ENCODE peak calls at places on chromosomes 5 and 9, in six cellular contexts. Q is SK-N-SH, W is NT2/D1, X is K562, N is H1, O is GM12878. I is an unnamed sample.

GRCh38 chr5:33230467-33231078 is 210.2 kb upstream of the TARS1 start:
- DNase-seq in Q (no peak), W (no peak), X (no peak), N (no peak), O (no peak), I (no peak)

GRCh38 chr5:998975-999501 is 9.6 kb upstream of the NKD2 start:
- DNase-seq in Q (no peak), W (no peak), X (no peak), N (no peak), O (no peak), I (no peak)

GRCh38 chr5:128083811-128084227 is 253 bp downstream of the SLC12A2 start:
- DNase-seq in Q (peak; percentile 87), W (no peak), X (no peak), N (peak; percentile 81), O (no peak), I (no peak)

GRCh38 chr5:61200582-61201155 is 38.4 kb upstream of the SMIM15 start:
- DNase-seq in Q (no peak), W (no peak), X (no peak), N (no peak), O (peak; percentile 51), I (no peak)

GRCh38 chr5:96194597-96194996 is 232.9 kb upstream of the ELL2 start:
- DNase-seq in Q (no peak), W (no peak), X (no peak), N (no peak), O (no peak), I (no peak)

GRCh38 chr5:64836190-64836750 is 67.5 kb downstream of the CWC27 start:
- DNase-seq in Q (no peak), W (no peak), X (no peak), N (no peak), O (no peak), I (no peak)

GRCh38 chr9:98022447-98022846 is 34.1 kb upstream of the NANS start:
- DNase-seq in Q (no peak), W (no peak), X (no peak), N (no peak), O (no peak), I (no peak)

GRCh38 chr5:61667523-61668229 is 335.6 kb downstream of the ZSWIM6 start:
- DNase-seq in Q (no peak), W (no peak), X (no peak), N (no peak), O (no peak), I (no peak)

GRCh38 chr5:88672644-88673493 is 210.1 kb downstream of the MEF2C start:
- DNase-seq in Q (no peak), W (no peak), X (no peak), N (peak; percentile 72), O (no peak), I (no peak)

GRCh38 chr9:71975833-71976232 is 64.4 kb downstream of the C9orf85 start:
- DNase-seq in Q (no peak), W (no peak), X (no peak), N (no peak), O (no peak), I (no peak)

GRCh38 chr9:134182554-134183219 is 18.3 kb upstream of the RNU6ATAC start:
- DNase-seq in Q (no peak), W (no peak), X (no peak), N (no peak), O (no peak), I (peak; percentile 16)

GRCh38 chr9:128138001-128138400 is 10.5 kb upstream of the PTGES2 start:
- DNase-seq in Q (no peak), W (no peak), X (no peak), N (no peak), O (no peak), I (no peak)

GRCh38 chr9:128139621-128140020 is 9.6 kb upstream of the LCN2 start:
- DNase-seq in Q (no peak), W (no peak), X (no peak), N (no peak), O (no peak), I (no peak)

GRCh38 chr9:128142061-128142460 is 7.2 kb upstream of the LCN2 start:
- DNase-seq in Q (no peak), W (no peak), X (no peak), N (no peak), O (no peak), I (no peak)

GRCh38 chr9:128141604-128142003 is 7.6 kb upstream of the LCN2 start:
- DNase-seq in Q (no peak), W (no peak), X (no peak), N (no peak), O (no peak), I (no peak)

GRCh38 chr9:128136816-128137793 is 9.6 kb upstream of the PTGES2 start:
- DNase-seq in Q (no peak), W (no peak), X (peak; percentile 16), N (no peak), O (no peak), I (no peak)
- TF ChIP-seq YY1 in Q (no peak), W (no peak), X (no peak), N (no peak), O (no peak), I (no peak)

GRCh38 chr9:109483771-109484442 is 14.2 kb downstream of the PTPN3 start:
- DNase-seq in Q (no peak), W (no peak), X (no peak), N (no peak), O (no peak), I (no peak)
- TF ChIP-seq YY1 in Q (no peak), W (no peak), X (no peak), N (no peak), O (no peak), I (no peak)

DNA sequence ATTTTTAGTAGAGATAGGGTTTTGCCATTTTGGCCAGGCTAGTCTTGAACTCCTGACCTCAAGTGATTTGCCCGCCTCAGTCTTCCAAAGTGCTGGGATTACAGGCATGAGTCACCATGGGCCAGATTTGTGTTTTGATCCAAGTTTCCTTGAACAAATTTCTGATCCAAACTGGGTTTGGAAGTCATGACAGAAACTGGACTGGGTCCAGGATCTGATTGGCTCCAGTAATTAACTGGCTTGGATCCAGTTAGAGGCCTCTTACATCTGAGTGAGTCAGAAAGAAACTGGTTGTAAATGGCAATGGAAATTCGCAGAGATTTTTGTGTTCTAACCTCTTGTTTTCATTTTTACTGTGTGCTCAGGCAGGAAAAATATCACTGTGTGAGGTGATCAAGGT is 141.6 kb downstream of the SLC25A46 start:
- DNase-seq in Q (no peak), W (no peak), X (no peak), N (no peak), O (peak; percentile 4), I (no peak)
- TF ChIP-seq YY1 in Q (no peak), W (no peak), X (no peak), N (no peak), O (no peak), I (no peak)

GRCh38 chr5:175743676-175744210 is 85.9 kb downstream of the HRH2 start:
- DNase-seq in Q (no peak), W (peak; percentile 18), X (no peak), N (no peak), O (no peak), I (no peak)
- TF ChIP-seq YY1 in Q (no peak), W (no peak), X (no peak), N (no peak), O (no peak), I (peak; percentile 6)

DNA sequence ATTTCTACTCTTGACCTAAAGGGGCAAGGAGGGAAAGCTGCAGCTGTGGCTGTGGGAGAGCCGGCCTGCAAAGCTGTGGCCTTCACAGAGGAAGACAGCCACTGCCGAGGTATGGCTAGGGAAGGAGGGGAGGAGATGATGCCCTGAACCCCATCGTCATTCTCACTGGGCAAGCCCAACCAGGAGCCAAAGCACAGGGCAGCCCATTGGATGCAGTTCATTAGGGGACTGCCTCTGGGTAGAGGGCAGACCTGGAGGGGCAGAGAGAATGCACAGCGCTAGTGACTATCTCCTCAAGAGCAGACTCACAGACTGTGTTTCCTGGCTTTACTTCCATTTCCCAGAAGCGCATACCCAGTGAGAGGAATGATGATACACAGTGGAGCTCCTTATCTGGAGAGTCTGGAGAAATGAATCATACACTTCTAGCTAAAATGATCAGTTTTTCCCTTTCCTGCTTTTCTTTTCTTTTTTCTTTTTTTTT is 47.2 kb upstream of the TTC23L start:
- DNase-seq in Q (no peak), W (no peak), X (no peak), N (no peak), O (no peak), I (no peak)
- TF ChIP-seq YY1 in Q (no peak), W (no peak), X (no peak), N (no peak), O (no peak), I (no peak)

GRCh38 chr5:116864838-116865190 is 290.2 kb upstream of the SEMA6A start:
- DNase-seq in Q (no peak), W (peak; percentile 22), X (no peak), N (no peak), O (no peak), I (no peak)

GRCh38 chr5:116861662-116862061 is 287.0 kb upstream of the SEMA6A start:
- DNase-seq in Q (no peak), W (no peak), X (no peak), N (no peak), O (no peak), I (no peak)

GRCh38 chr5:116862632-116863455 is 288.2 kb upstream of the SEMA6A start:
- DNase-seq in Q (no peak), W (no peak), X (no peak), N (no peak), O (no peak), I (no peak)

GRCh38 chr5:116865651-116866050 is 291.0 kb upstream of the SEMA6A start:
- DNase-seq in Q (no peak), W (peak; percentile 30), X (no peak), N (no peak), O (no peak), I (no peak)

DNA sequence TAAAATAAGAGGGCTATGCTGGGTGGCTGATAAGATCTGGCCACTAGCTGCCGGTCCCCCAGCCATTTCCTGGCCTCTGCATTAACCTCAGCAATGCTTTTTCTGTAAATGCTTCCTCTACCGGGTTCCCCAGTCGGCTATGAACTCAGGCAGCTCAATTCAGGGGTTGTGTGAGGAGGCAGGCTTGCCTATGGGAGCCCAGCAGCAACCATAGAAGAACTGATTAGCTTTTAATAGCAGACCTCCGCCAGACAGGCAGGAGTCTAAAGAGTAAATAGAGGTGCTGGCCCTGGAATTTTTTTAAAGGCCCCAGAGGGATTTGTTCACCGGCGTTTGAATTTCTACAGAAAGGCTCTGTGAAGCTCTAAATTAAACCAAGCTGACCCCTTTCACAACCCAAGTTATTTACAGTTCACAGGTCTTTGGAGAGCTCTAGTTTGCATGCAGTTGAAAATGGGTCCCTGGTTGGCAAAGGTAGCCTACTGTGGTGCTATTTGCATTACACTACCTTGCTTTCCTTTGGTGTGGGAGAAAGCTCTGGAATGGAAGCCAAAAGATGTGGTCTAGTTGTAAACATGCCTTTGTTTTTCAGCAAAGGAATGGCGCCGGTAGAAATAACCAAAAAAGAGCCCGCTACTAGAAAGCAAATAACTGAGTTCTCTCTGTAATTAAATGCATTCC is 289.7 kb upstream of the SEMA6A start:
- DNase-seq in Q (peak; percentile 30), W (peak; percentile 95), X (no peak), N (peak; percentile 64), O (no peak), I (no peak)
- TF ChIP-seq YY1 in Q (no peak), W (no peak), X (no peak), N (peak; percentile 91), O (no peak), I (no peak)

DNA sequence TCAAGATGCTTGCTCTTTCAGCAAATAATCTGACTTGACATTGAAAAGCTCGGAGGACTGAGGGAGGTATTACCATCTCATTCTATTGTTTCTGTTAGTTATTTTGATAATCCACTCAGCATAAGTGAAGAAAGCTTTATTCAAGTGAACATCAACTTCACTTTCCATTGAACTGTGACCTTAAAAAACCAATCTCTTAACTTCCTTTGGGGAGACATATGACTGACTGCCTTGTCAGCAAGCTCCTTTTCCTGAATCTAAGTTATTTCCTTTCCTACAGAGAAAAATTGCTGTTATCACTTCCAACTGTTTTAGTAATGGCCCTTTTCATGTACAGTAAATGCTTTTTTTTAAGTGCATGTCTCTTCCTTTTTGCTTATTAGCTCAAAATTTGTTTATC is 117.7 kb upstream of the DAB2 start:
- DNase-seq in Q (no peak), W (no peak), X (no peak), N (no peak), O (no peak), I (no peak)
- TF ChIP-seq YY1 in Q (no peak), W (no peak), X (no peak), N (no peak), O (no peak), I (no peak)